ENCODE peak calls at places on chromosome 9, in four cellular contexts. G is GM12878, Q is K562, L is H1. Y is an unnamed sample. For H3K4me1, the result is how much of the 10 kb centered on the place peaks cover.

GRCh38 chr9:137697832-137698231 is 79.0 kb downstream of the EHMT1 start:
- DNase-seq in G (no peak), Q (no peak), L (no peak), Y (no peak)

GRCh38 chr9:87685431-87685830 is 40.5 kb upstream of the CTSL start:
- DNase-seq in G (no peak), Q (no peak), L (no peak), Y (no peak)

GRCh38 chr9:110183208-110184145 is 24.5 kb downstream of the C9orf152 start:
- DNase-seq in G (peak), Q (peak), L (peak), Y (peak)

GRCh38 chr9:2083552-2083951 is 68.4 kb downstream of the SMARCA2 start:
- DNase-seq in G (no peak), Q (no peak), L (no peak), Y (no peak)

GRCh38 chr9:107480386-107480789 is 9.2 kb downstream of the KLF4 start:
- DNase-seq in G (no peak), Q (no peak), L (no peak), Y (no peak)

GRCh38 chr9:121736964-121737462 is 85.6 kb downstream of the DAB2IP start:
- DNase-seq in G (no peak), Q (peak), L (no peak), Y (peak)

GRCh38 chr9:35616681-35617459 is 1.3 kb downstream of the CD72 start:
- DNase-seq in G (no peak), Q (peak), L (no peak), Y (peak)

GRCh38 chr9:38339087-38339486 is 53.4 kb upstream of the ALDH1B1 start:
- DNase-seq in G (peak), Q (no peak), L (no peak), Y (no peak)

GRCh38 chr9:38075272-38075671 is 6.2 kb upstream of the SHB start:
- DNase-seq in G (no peak), Q (no peak), L (no peak), Y (no peak)

GRCh38 chr9:121895274-121895835 is 197.8 kb downstream of the TTLL11 start:
- DNase-seq in G (no peak), Q (no peak), L (no peak), Y (no peak)

DNA sequence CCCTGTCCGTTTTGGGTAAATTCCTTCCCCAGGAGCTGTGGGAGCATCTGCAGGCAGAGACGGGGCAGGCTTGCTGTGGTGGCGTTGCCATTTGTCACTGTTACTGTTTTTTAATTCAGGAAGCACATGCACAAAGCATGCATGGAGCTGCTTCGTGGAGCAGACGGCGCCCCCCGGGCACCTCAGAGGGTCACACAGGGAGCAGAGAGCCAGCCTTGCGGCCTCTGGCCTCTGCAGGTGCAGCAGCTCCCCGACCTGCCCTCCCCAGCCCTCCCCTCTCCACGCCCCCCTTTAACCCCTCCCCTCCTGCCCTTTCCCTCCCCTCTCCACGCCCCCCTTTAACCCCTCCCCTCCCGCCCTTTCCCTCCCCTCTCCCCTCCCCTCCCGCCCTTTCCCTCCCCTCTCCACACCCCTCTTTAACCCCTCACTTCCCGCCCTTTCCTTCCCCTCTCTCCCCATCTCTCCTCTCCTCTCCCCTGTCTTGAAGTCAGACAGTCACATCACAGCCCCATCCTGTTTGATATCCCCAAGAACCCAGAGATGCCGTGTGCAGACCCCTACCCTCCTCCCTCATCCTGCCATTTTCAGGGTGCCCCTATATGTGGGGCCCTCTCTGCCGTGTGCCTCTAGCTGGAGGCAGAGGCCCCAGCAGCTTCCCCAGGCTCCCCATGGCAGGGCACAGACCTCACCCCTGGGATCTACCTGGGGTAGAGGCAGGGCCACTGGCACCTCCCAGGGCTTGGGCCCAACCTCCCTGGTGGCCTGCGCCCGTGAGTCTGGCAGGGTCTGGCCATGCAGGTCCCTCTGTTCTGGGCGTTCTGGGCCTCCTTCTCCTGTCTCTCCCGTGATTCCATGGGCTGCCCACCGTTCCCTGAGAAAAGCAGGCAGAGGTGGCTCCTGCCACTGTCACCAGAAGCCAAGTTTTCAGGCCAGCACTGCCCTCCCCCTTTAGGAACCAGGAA is 29.6 kb upstream of the UBAC1 start:
- DNase-seq in G (no peak), Q (peak), L (peak), Y (peak)
- TF ChIP-seq NRF1 in G (no peak), Q (no peak), L (no peak), Y (no peak)

DNA sequence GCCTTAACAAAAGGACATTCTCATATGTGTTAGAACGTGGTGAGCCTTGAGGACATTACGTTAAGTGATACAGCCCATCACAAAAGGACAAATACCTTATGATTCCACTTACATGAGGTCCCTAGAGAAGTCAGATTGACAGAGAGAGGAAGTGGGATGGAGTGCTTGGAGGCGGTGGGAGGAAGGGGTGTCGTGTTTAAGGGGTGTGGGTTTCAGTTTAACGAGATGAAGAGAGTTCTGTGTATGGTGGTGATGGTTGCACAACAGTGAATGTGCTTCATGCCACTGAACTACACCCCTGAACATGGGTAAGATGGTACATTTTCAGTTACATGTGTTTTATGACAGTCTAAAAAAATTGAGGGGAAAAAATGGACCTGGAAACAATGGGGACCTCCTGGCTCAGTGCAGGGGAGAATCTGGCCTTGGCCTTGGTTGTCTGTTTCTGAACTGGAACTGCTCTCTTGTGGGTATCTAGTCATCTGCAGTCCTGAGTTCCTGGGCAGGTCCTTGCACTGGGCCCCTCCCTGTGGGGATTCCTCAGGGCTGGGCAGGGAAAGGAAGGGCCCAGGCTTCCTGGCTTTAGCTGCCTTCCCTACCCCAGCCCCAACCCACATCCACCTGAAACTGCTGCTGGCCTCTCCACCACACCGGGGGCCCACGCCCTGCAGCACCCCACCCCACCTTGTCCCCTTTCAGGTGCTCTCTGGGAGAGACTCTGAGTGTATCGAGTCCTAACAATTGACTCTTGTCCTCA is 17.8 kb downstream of the LRRC8A start:
- DNase-seq in G (no peak), Q (no peak), L (no peak), Y (no peak)
- H3K9ac ChIP-seq in G (peak), Q (peak), L (no peak), Y (no peak)

GRCh38 chr9:16082796-16083195 is 530.0 kb downstream of the CCDC171 start:
- DNase-seq in G (no peak), Q (no peak), L (no peak), Y (no peak)
- H3K4me1 ChIP-seq in G (under half), Q (under half), L (under half), Y (under half)

GRCh38 chr9:116100711-116101111 is 52.9 kb upstream of the PAPPA start:
- DNase-seq in G (no peak), Q (no peak), L (no peak), Y (no peak)

GRCh38 chr9:116099821-116100220 is 53.8 kb upstream of the PAPPA start:
- DNase-seq in G (no peak), Q (no peak), L (no peak), Y (no peak)

GRCh38 chr9:116103976-116104820 is 49.4 kb upstream of the PAPPA start:
- DNase-seq in G (no peak), Q (no peak), L (no peak), Y (no peak)

GRCh38 chr9:116102596-116102995 is 51.0 kb upstream of the PAPPA start:
- DNase-seq in G (no peak), Q (no peak), L (no peak), Y (no peak)

DNA sequence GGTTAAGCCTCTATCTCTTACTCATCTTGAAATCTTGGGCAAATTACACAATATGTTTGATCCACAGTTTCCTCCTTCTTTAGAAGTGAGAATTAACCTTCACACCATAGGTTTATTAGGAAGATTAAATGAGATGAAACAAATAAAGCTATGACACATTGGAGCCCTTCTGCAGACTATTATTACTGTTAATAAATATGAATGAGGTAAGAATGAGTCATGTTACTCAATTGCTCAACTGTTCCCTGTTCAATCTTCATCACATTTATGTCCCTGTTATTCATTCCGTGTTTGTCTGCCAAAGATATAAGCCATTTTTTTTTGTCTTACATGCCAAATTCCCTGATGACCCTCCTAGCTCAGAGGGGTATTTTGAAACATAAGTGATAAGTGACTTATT is 52.1 kb upstream of the PAPPA start:
- DNase-seq in G (no peak), Q (no peak), L (no peak), Y (no peak)
- TF ChIP-seq NRF1 in G (no peak), Q (no peak), L (no peak), Y (no peak)

GRCh38 chr9:77897292-77897691 is 134.3 kb downstream of the GNAQ start:
- DNase-seq in G (no peak), Q (no peak), L (no peak), Y (peak)

GRCh38 chr9:77898864-77899263 is 132.7 kb downstream of the GNAQ start:
- DNase-seq in G (no peak), Q (no peak), L (no peak), Y (no peak)

GRCh38 chr9:77901038-77901437 is 130.6 kb downstream of the GNAQ start:
- DNase-seq in G (no peak), Q (no peak), L (no peak), Y (no peak)

GRCh38 chr9:77901771-77902170 is 129.8 kb downstream of the GNAQ start:
- DNase-seq in G (no peak), Q (no peak), L (no peak), Y (no peak)

DNA sequence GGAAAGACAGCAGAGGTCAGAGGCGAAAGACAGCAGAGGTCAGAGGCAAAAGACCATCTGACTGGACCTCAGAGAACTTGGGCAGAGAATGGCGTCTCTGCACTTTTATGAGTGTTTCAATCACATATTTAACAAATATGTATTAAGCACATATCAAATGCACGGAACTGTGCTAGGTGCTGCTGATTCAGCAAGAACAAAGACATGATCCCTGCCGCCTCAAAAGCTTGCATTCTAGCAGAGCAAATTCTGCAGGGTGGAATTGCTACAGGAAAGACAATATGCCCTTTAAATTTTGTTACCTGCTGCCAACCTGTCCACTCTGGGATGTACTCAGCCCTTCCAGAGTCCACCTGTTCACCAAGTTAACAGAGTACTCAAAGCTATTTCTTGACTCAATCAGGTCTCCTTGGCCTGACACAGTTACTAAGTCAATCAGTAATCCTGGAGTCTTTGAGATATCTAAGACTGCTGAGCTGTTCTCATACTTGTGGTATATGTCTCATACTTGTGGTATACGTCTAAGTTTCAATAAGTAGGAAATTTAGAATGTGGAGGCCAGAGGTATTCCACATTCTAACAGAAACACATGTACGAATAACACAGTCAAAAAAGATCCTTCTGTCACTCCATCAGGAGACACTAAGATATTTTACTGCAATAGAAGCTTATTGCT is 131.8 kb downstream of the GNAQ start:
- DNase-seq in G (no peak), Q (no peak), L (no peak), Y (no peak)
- H3K9ac ChIP-seq in G (no peak), Q (no peak), L (no peak), Y (no peak)

GRCh38 chr9:86494644-86495081 is 140.5 kb upstream of the TUT7 start:
- DNase-seq in G (no peak), Q (no peak), L (no peak), Y (no peak)
- H3K4me1 ChIP-seq in G (under half), Q (under half), L (under half), Y (under half)

Y was measured in SK-N-SH.